ENCODE peak calls at places on chromosome 19, in ten cellular contexts. F, X, Z, L, K, I, U, V, N and R are unnamed samples.

GRCh38 chr19:8965887-8966286 is 44.3 kb downstream of the MUC16 start:
- DNase-seq in F (no peak), X (no peak), Z (no peak), L (no peak), K (no peak), I (no peak), U (no peak), V (no peak), N (no peak), R (no peak)

GRCh38 chr19:7417671-7418324 is 69.1 kb downstream of the ARHGEF18 start:
- DNase-seq in F (no peak), X (no peak), Z (no peak), L (no peak), K (no peak), I (no peak), U (no peak), V (no peak), N (no peak), R (no peak)

GRCh38 chr19:38375748-38376147 is 1.4 kb downstream of the PSMD8 start:
- DNase-seq in F (peak; percentile 1), X (no peak), Z (no peak), L (no peak), K (no peak), I (no peak), U (peak; percentile 34), V (peak; percentile 13), N (no peak), R (no peak)

GRCh38 chr19:29526730-29527499 is 1.1 kb downstream of the VSTM2B start:
- DNase-seq in F (peak; percentile 68), X (no peak), Z (peak; percentile 36), L (no peak), K (no peak), I (peak; percentile 55), U (no peak), V (peak; percentile 5), N (no peak), R (no peak)

GRCh38 chr19:39858541-39858940 is 12.4 kb upstream of the FBL start:
- DNase-seq in F (peak; percentile 75), X (no peak), Z (peak; percentile 65), L (peak; percentile 50), K (no peak), I (peak; percentile 68), U (no peak), V (no peak), N (no peak), R (peak; percentile 79)

GRCh38 chr19:50432658-50433057 is at the start of gene MYBPC2:
- DNase-seq in F (peak; percentile 51), X (no peak), Z (no peak), L (peak; percentile 33), K (no peak), I (no peak), U (no peak), V (no peak), N (no peak), R (no peak)

GRCh38 chr19:17706750-17707181 is 12.5 kb upstream of the MAP1S start:
- DNase-seq in F (peak; percentile 86), X (no peak), Z (peak; percentile 43), L (no peak), K (no peak), I (no peak), U (no peak), V (no peak), N (no peak), R (no peak)

GRCh38 chr19:10961073-10961762 is 388 bp downstream of the SMARCA4 start:
- DNase-seq in F (peak; percentile 84), X (no peak), Z (no peak), L (peak; percentile 30), K (peak; percentile 23), I (peak; percentile 72), U (peak; percentile 33), V (no peak), N (no peak), R (peak; percentile 51)

GRCh38 chr19:4673726-4674125 is 3.6 kb upstream of the MYDGF start:
- DNase-seq in F (no peak), X (no peak), Z (no peak), L (no peak), K (no peak), I (no peak), U (no peak), V (no peak), N (no peak), R (no peak)

GRCh38 chr19:18951721-18952281 is 10.8 kb upstream of the HOMER3 start:
- DNase-seq in F (no peak), X (peak; percentile 96), Z (peak; percentile 24), L (no peak), K (no peak), I (no peak), U (no peak), V (peak; percentile 96), N (no peak), R (no peak)

GRCh38 chr19:29690842-29691241 is 24.2 kb downstream of the C19orf12 start:
- DNase-seq in F (peak; percentile 37), X (peak; percentile 25), Z (peak; percentile 83), L (no peak), K (no peak), I (no peak), U (no peak), V (peak; percentile 48), N (no peak), R (no peak)

DNA sequence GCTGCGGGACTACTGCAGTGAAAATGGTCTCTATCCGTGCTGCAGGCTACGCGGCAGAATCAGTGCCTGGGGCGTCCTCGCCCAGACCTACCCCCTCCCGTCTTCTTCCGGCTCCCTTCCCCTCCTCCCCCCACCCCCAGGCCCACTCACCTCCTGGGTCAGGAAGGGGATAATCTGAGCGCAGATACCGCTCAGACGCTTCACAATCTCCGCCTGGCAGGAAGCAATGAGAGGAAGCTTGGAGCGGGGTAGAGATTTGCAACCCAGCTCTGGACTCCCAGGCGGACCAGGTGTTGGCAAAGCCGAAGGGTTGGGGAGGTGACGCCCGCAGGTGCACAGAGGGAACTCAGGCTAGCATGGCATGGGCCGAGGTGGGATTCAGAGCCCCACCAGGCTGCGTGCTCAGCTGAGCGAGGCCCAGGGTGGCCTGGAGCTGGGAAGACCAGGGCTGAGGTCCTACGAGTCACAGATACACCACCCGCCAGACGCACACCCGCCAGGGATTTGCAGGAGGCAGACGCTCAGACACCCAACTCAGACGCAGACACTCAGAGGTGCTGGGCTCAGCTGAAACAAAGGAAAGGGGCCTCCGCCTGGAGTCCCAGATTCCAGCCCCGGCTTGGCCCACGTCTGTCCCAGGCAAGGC is 4.1 kb downstream of the TLE2 start:
- DNase-seq in F (peak; percentile 47), X (no peak), Z (no peak), L (peak; percentile 41), K (no peak), I (no peak), U (no peak), V (no peak), N (no peak), R (no peak)
- H3K4me3 ChIP-seq in F (peak overlapping the region; percentile 25), X (no peak overlapping the region), Z (no peak overlapping the region), L (peak overlapping the region; percentile 4), K (no peak overlapping the region), I (no peak overlapping the region), U (no peak overlapping the region), V (no peak overlapping the region), N (no peak overlapping the region), R (no peak overlapping the region)

DNA sequence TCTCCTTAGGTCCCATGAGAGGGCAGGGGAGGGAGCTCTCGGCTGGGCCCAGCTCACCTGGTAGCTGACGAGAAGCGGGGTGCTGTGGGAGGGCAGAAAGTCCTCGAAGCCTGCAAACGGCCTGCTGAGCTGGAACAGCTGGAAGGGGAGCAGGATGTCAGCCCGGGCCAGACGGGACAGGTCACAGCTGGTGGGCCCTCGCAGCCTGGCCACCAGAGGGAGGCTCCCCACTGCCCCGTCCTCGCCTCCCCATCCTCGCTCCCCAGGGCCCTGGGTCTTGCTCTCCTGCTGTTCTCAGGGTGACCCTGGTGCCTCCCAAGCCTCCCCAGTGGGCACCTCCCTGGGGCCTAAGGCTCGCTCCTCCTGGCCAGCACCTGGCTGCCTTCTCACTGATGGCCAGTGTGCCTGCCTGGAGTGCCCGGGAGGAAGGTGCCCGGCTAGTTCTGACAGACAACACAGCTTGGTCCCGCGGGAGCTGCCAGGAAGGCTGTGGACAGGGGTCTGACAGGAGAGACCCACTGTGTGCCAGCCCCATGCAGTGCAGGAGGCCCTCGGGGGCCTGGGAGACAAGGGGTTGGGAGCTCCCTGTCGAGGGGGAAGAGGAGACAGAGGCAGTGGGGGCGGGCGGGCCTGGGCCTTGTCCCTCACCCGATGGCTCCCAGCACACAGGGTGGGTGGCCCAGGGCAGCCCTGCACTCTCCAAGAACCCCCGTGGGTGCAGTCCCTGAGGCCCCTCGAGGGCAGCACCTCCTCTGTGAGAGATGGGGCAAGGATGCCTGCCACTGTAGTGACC is 20.3 kb downstream of the GPX4 start:
- DNase-seq in F (no peak), X (no peak), Z (no peak), L (no peak), K (no peak), I (no peak), U (no peak), V (no peak), N (no peak), R (no peak)
- TF ChIP-seq CTCF in F (no peak), X (no peak), Z (no peak), L (no peak), K (no peak), I (no peak), U (no peak), V (no peak), N (no peak), R (no peak)

GRCh38 chr19:2700660-2701360 is 1.7 kb downstream of the GNG7 start:
- DNase-seq in F (no peak), X (no peak), Z (no peak), L (no peak), K (no peak), I (no peak), U (no peak), V (no peak), N (no peak), R (no peak)

GRCh38 chr19:2701361-2702169 is 929 bp downstream of the GNG7 start:
- DNase-seq in F (no peak), X (no peak), Z (no peak), L (no peak), K (no peak), I (no peak), U (no peak), V (no peak), N (no peak), R (no peak)

GRCh38 chr19:2703691-2704216 is 1.3 kb upstream of the GNG7 start:
- DNase-seq in F (no peak), X (no peak), Z (no peak), L (no peak), K (no peak), I (no peak), U (no peak), V (no peak), N (no peak), R (no peak)

GRCh38 chr19:2702170-2703076 is at the start of gene GNG7:
- DNase-seq in F (peak; percentile 97), X (peak; percentile 17), Z (peak; percentile 83), L (peak; percentile 96), K (peak; percentile 84), I (peak; percentile 98), U (peak; percentile 90), V (peak; percentile 71), N (no peak), R (peak; percentile 96)

GRCh38 chr19:2703077-2703437 is 563 bp upstream of the GNG7 start:
- DNase-seq in F (no peak), X (no peak), Z (no peak), L (no peak), K (no peak), I (no peak), U (no peak), V (no peak), N (no peak), R (no peak)
- H3K4me3 ChIP-seq in F (no peak overlapping the region), X (no peak overlapping the region), Z (peak overlapping the region; percentile 49), L (peak overlapping the region; percentile 9), K (peak overlapping the region; percentile 50), I (peak overlapping the region; percentile 25), U (peak overlapping the region; percentile 24), V (no peak overlapping the region), N (peak overlapping the region; percentile 43), R (peak overlapping the region; percentile 51)

GRCh38 chr19:56567274-56568120 is at the start of gene ZNF470:
- DNase-seq in F (peak; percentile 97), X (peak; percentile 36), Z (peak; percentile 93), L (peak; percentile 97), K (peak; percentile 94), I (peak; percentile 97), U (peak; percentile 96), V (peak; percentile 93), N (peak; percentile 70), R (peak; percentile 96)
- TF ChIP-seq CTCF in F (no peak), X (no peak), Z (no peak), L (no peak), K (no peak), I (no peak), U (no peak), V (no peak), N (no peak), R (no peak)